ENCODE peak calls at places on chromosomes 12 and 14, in seven cellular contexts. K is A549, Q is lung, H is fibroblast of lung, D is DND-41, R is ovary, F is RWPE2. A is an unnamed sample. For H3K9me3, the result is how much of the 10 kb centered on the place peaks cover.

GRCh38 chr12:46523446-46523845 is 150.9 kb upstream of the SLC38A2 start:
- DNase-seq in Q (no peak), D (no peak), F (no peak), K (peak), H (peak), R (no peak), A (no peak)

GRCh38 chr12:95547522-95548055 is 3.7 kb downstream of the USP44 start:
- DNase-seq in D (no peak), K (no peak), Q (peak), F (no peak), H (peak), R (no peak), A (no peak)

GRCh38 chr14:34023824-34024767 is 73.2 kb upstream of the EGLN3 start:
- DNase-seq in F (no peak), D (no peak), Q (no peak), H (no peak), R (no peak), K (no peak), A (no peak)

GRCh38 chr12:31612819-31613218 is 21.9 kb upstream of the DENND5B start:
- DNase-seq in R (no peak), K (no peak), H (no peak), Q (no peak), D (no peak), F (no peak), A (no peak)

GRCh38 chr12:25625146-25625545 is 72.1 kb upstream of the LMNTD1 start:
- DNase-seq in R (no peak), H (no peak), Q (no peak), D (no peak), F (no peak), K (no peak), A (no peak)

GRCh38 chr12:20695232-20695631 is at the start of gene SLCO1C1:
- DNase-seq in K (no peak), D (no peak), H (no peak), R (no peak), F (no peak), Q (no peak), A (no peak)

GRCh38 chr14:63436286-63437098 is 106.7 kb downstream of the PPP2R5E start:
- DNase-seq in Q (no peak), R (no peak), D (no peak), F (no peak), K (no peak), H (no peak), A (no peak)

GRCh38 chr14:56120091-56120632 is 2.0 kb downstream of the PELI2 start:
- DNase-seq in F (no peak), Q (no peak), K (no peak), H (peak), D (peak), R (no peak), A (no peak)

GRCh38 chr12:84704851-84705250 is 207.7 kb downstream of the SLC6A15 start:
- DNase-seq in H (no peak), D (no peak), Q (no peak), F (no peak), R (no peak), K (no peak), A (no peak)

GRCh38 chr12:54222609-54223008 is 33.8 kb upstream of the SMUG1 start:
- DNase-seq in Q (no peak), R (no peak), D (no peak), H (peak), K (no peak), F (no peak), A (peak)

GRCh38 chr12:89016970-89017778 is 335.1 kb downstream of the DUSP6 start:
- DNase-seq in R (no peak), K (peak), Q (peak), D (peak), H (peak), F (peak), A (peak)

GRCh38 chr12:113464852-113465719 is 6.6 kb downstream of the LHX5 start:
- DNase-seq in Q (no peak), D (no peak), F (no peak), H (no peak), K (no peak), R (no peak), A (no peak)

DNA sequence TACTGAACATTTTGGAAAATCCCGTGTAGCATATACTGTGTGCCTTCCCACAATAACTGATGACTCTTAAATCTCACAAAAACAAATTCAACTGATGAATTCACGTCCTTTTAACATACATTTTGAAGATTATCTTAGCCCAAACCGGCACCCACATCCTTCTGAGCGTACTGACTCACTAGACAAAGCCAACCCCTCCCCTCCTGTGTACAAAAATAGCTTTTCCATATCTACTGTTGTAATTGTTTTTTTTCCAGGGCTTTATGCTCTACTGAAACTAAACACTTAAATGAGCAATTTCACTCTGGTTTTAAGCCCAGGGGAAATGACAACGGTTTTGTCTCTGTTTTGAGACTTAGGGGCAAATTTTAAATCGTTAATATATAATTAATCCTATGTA is 109.3 kb upstream of the ATF7IP start:
- DNase-seq in H (peak), K (no peak), R (no peak), F (no peak), Q (no peak), D (no peak), A (no peak)
- H3K9me3 ChIP-seq in H (under half), K (under half), R (under half), F (under half), Q (under half), D (under half), A (under half)

GRCh38 chr14:71694888-71695505 is 237.2 kb upstream of the RGS6 start:
- DNase-seq in D (no peak), F (no peak), Q (no peak), H (no peak), R (no peak), K (no peak), A (no peak)
- H3K4me3 ChIP-seq in D (no peak), F (no peak), Q (no peak), H (no peak), R (no peak), K (no peak), A (no peak)

GRCh38 chr12:126196263-126196662 is 1131.0 kb downstream of the AACS start:
- DNase-seq in Q (no peak), H (no peak), R (no peak), K (no peak), F (no peak), D (no peak), A (no peak)
- H3K9me3 ChIP-seq in Q (under half), H (under half), R (under half), K (under half), F (under half), D (under half), A (under half)

GRCh38 chr14:69259176-69259530 is 805 bp upstream of the GALNT16 start:
- DNase-seq in D (no peak), K (no peak), R (no peak), F (no peak), Q (no peak), H (no peak), A (no peak)
- H3K4me3 ChIP-seq in D (no peak), K (peak), R (peak), F (no peak), Q (no peak), H (peak), A (no peak)

GRCh38 chr14:41549282-41549681 is 57.4 kb upstream of the LRFN5 start:
- DNase-seq in D (no peak), K (no peak), H (no peak), R (no peak), F (no peak), Q (no peak), A (no peak)

GRCh38 chr14:41549821-41550597 is 56.7 kb upstream of the LRFN5 start:
- DNase-seq in D (no peak), Q (no peak), H (peak), K (no peak), R (no peak), F (no peak), A (no peak)

DNA sequence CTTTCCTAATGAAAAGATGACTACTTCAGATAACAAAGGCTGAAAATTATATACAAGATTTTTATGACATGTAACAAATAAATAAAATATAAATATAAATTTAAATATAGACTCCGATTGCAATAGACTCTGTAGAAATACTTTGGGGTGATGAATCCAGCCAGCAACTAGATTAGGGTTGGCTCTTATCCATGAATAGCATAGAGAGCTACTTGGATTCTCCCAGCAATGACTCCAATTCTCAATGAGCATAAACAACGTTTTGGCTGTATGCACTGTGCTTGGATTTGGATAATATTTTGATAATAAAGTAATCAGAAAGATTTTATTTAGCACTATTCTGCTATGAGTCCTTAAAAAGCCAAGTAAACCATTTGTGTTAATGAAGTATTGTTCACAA is 58.0 kb upstream of the LRFN5 start:
- DNase-seq in R (no peak), K (no peak), Q (no peak), D (no peak), F (no peak), H (peak), A (no peak)
- H3K9me3 ChIP-seq in R (under half), K (under half), Q (under half), D (under half), F (under half), H (under half), A (under half)

GRCh38 chr14:50233335-50234250 is 2.2 kb upstream of the SOS2 start:
- DNase-seq in R (no peak), K (no peak), Q (no peak), H (no peak), D (no peak), F (no peak), A (peak)
- H3K4me3 ChIP-seq in R (no peak), K (no peak), Q (no peak), H (no peak), D (no peak), F (no peak), A (no peak)

A was measured in MG63.